ENCODE peak calls at places on chromosome 1, in nine cellular contexts. T is vagina, U is IMR-90, G is Peyer's patch, K is suprapubic skin, R is A549, D is heart left ventricle, E is body of pancreas, I is ovary. V is an unnamed sample. For H3K4me1, the result is how much of the 10 kb centered on the place peaks cover.

GRCh38 chr1:160888926-160889325 is 3.9 kb upstream of the ITLN1 start:
- DNase-seq in U (no peak), R (peak), G (no peak), E (no peak), I (no peak), T (no peak), K (no peak), D (no peak), V (no peak)

GRCh38 chr1:118151312-118151937 is 33.6 kb downstream of the SPAG17 start:
- DNase-seq in K (peak), E (peak), U (peak), I (peak), D (peak), G (peak), T (no peak), R (peak), V (peak)

GRCh38 chr1:48021792-48022191 is 24.6 kb upstream of the TRABD2B start:
- DNase-seq in R (no peak), K (no peak), E (no peak), G (no peak), T (no peak), I (no peak), U (no peak), D (no peak), V (no peak)

GRCh38 chr1:186980400-186980799 is 151.7 kb downstream of the PLA2G4A start:
- DNase-seq in U (no peak), D (no peak), R (no peak), G (no peak), K (no peak), I (no peak), T (no peak), E (no peak), V (no peak)

GRCh38 chr1:36109041-36109679 is 15.9 kb downstream of the COL8A2 start:
- DNase-seq in G (peak), E (no peak), D (no peak), R (no peak), K (no peak), I (no peak), T (no peak), U (peak), V (no peak)

GRCh38 chr1:26827205-26827604 is 717 bp downstream of the ZDHHC18 start:
- DNase-seq in I (peak), T (no peak), K (no peak), E (no peak), R (no peak), D (no peak), U (no peak), G (no peak), V (no peak)

GRCh38 chr1:27117733-27118439 is 37.0 kb downstream of the SLC9A1 start:
- DNase-seq in R (no peak), T (no peak), I (no peak), D (peak), E (no peak), G (no peak), K (no peak), U (peak), V (no peak)

GRCh38 chr1:81681570-81681969 is 119.2 kb upstream of the ADGRL2 start:
- DNase-seq in K (no peak), I (no peak), G (no peak), D (no peak), U (peak), T (no peak), R (no peak), E (peak), V (no peak)

GRCh38 chr1:22910286-22910685 is 62.4 kb downstream of the LACTBL1 start:
- DNase-seq in I (no peak), G (no peak), R (no peak), E (no peak), T (no peak), D (no peak), U (no peak), K (no peak), V (no peak)

GRCh38 chr1:244347942-244348341 is 103.8 kb downstream of the ADSS2 start:
- DNase-seq in R (no peak), U (peak), G (no peak), E (no peak), K (no peak), I (no peak), T (peak), D (no peak), V (peak)

GRCh38 chr1:93976291-93976690 is 67.1 kb upstream of the GCLM start:
- DNase-seq in R (no peak), D (no peak), I (no peak), U (no peak), E (no peak), K (no peak), G (no peak), T (no peak), V (no peak)

GRCh38 chr1:86773331-86774288 is 69.2 kb downstream of the SH3GLB1 start:
- DNase-seq in K (no peak), I (no peak), E (no peak), D (no peak), U (peak), T (no peak), R (no peak), G (no peak), V (no peak)

GRCh38 chr1:235516862-235517446 is 12.7 kb upstream of the B3GALNT2 start:
- DNase-seq in T (no peak), I (no peak), E (no peak), R (no peak), D (no peak), G (no peak), U (no peak), K (no peak), V (no peak)

GRCh38 chr1:118136511-118136937 is 48.5 kb downstream of the SPAG17 start:
- DNase-seq in U (peak), D (no peak), K (no peak), T (no peak), G (no peak), E (no peak), R (no peak), I (no peak), V (no peak)

GRCh38 chr1:10211805-10212405 is 1.5 kb downstream of the KIF1B start:
- DNase-seq in R (peak), K (peak), U (no peak), T (no peak), G (no peak), E (peak), D (no peak), I (no peak), V (no peak)

GRCh38 chr1:89954401-89954800 is 40.5 kb upstream of the ZNF326 start:
- DNase-seq in K (no peak), E (no peak), D (no peak), I (no peak), G (no peak), U (no peak), T (no peak), R (no peak), V (no peak)

GRCh38 chr1:167297222-167298214 is 76.8 kb downstream of the POU2F1 start:
- DNase-seq in E (peak), T (no peak), D (no peak), I (no peak), U (peak), K (no peak), G (no peak), R (peak), V (peak)

GRCh38 chr1:225651872-225652725 is 824 bp downstream of the ENAH start:
- DNase-seq in E (peak), R (peak), U (no peak), I (peak), G (no peak), D (no peak), K (no peak), T (no peak), V (no peak)

GRCh38 chr1:179310271-179310670 is 16.7 kb downstream of the SOAT1 start:
- DNase-seq in G (no peak), T (no peak), R (no peak), K (no peak), E (no peak), D (no peak), U (peak), I (no peak), V (no peak)

GRCh38 chr1:87134625-87135024 is 194.1 kb upstream of the LMO4 start:
- DNase-seq in T (no peak), K (no peak), E (no peak), I (no peak), D (peak), U (no peak), R (no peak), G (no peak), V (no peak)

GRCh38 chr1:33256335-33256700 is at the start of gene ZNF362:
- DNase-seq in T (no peak), U (peak), I (peak), G (peak), K (no peak), D (peak), R (peak), E (peak), V (peak)

GRCh38 chr1:91559838-91560514 is 59.3 kb downstream of the CDC7 start:
- DNase-seq in K (no peak), I (no peak), D (no peak), U (no peak), T (no peak), R (no peak), E (no peak), G (no peak), V (no peak)

GRCh38 chr1:116891396-116892072 is 18.2 kb upstream of the PTGFRN start:
- DNase-seq in R (no peak), D (no peak), K (no peak), I (no peak), G (no peak), U (no peak), E (no peak), T (no peak), V (no peak)

GRCh38 chr1:156060937-156061636 is at the start of gene RAB25:
- DNase-seq in K (peak), E (peak), D (no peak), T (no peak), G (no peak), R (no peak), I (no peak), U (no peak), V (peak)

GRCh38 chr1:233673146-233673946 is 59.4 kb downstream of the KCNK1 start:
- DNase-seq in I (no peak), K (no peak), D (no peak), U (no peak), T (no peak), G (no peak), E (no peak), R (peak), V (no peak)

GRCh38 chr1:182164273-182164672 is 102.8 kb upstream of the ZNF648 start:
- DNase-seq in E (no peak), G (no peak), T (no peak), D (no peak), K (no peak), I (peak), R (no peak), U (no peak), V (no peak)

GRCh38 chr1:40648928-40649591 is 16.4 kb downstream of the RIMS3 start:
- DNase-seq in I (no peak), D (no peak), G (no peak), T (no peak), E (no peak), K (no peak), R (no peak), U (no peak), V (no peak)

GRCh38 chr1:175498002-175498401 is 245.4 kb downstream of the TNR start:
- DNase-seq in U (no peak), I (no peak), D (no peak), E (no peak), K (no peak), G (no peak), T (no peak), R (no peak), V (no peak)

GRCh38 chr1:214281902-214282695 is 1.1 kb downstream of the SMYD2 start:
- DNase-seq in G (no peak), I (peak), D (peak), R (peak), E (peak), T (no peak), K (peak), U (peak), V (peak)

GRCh38 chr1:232012773-232013386 is 386.3 kb downstream of the DISC1 start:
- DNase-seq in U (peak), R (no peak), I (peak), E (peak), G (no peak), D (peak), T (no peak), K (no peak), V (peak)

GRCh38 chr1:22689505-22689904 is 21.1 kb upstream of the EPHB2 start:
- DNase-seq in T (no peak), U (peak), K (no peak), E (no peak), G (no peak), D (no peak), R (peak), I (no peak), V (no peak)

GRCh38 chr1:16139473-16139962 is 16.4 kb downstream of the EPHA2 start:
- DNase-seq in G (no peak), I (no peak), K (no peak), E (no peak), U (peak), D (no peak), T (no peak), R (peak), V (no peak)

GRCh38 chr1:243313635-243314536 is 58.0 kb downstream of the SDCCAG8 start:
- DNase-seq in D (no peak), I (no peak), T (no peak), R (no peak), E (no peak), U (no peak), G (no peak), K (no peak), V (no peak)

GRCh38 chr1:200386416-200386815 is 23.4 kb downstream of the ZNF281 start:
- DNase-seq in T (no peak), K (no peak), E (no peak), U (no peak), I (no peak), G (no peak), R (no peak), D (no peak), V (no peak)
- H3K4me1 ChIP-seq in T (under half), K (under half), E (under half), U (under half), I (under half), G (under half), R (half or more), D (under half), V (under half)

GRCh38 chr1:1617925-1618324 is 2.6 kb downstream of the MIB2 start:
- DNase-seq in T (no peak), K (no peak), U (no peak), E (no peak), D (peak), R (no peak), G (no peak), I (no peak), V (no peak)
- TF ChIP-seq POLR2A in T (no peak), K (no peak), U (no peak), E (no peak), D (no peak), R (no peak), G (no peak), I (no peak), V (no peak)

DNA sequence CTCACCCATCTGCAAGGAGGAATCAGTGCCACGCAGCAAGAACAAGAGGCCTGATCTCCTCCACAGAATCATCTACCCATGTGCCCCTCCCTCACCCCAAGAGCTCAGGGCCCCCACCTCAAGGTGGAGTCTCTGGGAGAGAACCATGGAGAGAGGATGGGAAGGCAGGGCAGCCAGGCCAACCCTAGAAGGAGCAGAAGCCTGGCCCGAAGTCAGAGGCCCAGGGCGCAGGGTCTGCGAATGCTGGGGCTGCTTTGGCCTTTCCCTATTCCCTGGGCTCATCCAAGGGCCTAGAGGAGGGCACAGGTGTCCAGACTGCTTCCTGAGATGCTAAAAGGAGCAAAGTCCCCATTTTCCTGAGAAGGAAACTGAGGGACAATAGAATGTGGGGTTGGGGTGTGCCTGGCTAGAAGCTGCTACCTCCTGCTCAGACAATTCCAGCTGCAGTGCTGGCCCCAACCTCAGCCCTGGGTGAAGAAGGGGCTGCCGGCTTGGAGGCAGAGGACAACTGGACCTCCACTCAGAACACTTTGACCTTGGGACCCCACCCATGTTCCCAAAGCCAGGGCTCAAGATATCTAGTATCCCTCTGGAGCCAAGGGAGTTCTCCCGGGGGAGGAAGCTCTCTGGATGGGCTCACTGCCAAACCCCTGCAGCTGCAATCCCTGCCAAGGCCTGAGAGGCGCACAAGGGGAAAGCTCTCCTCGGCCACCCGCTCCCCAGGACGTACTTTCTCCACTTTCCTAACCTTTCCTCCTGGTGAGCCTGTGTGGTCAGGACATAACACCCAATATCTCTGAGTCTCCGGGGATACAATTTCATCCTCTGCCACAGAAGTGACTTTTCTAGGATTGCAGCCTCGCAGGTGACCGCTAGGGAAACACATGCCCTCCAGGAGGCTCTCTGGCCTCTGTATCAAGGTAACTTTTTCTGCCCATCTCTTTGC is 16.6 kb upstream of the LEMD1 start:
- DNase-seq in R (peak), K (no peak), T (no peak), I (peak), G (peak), E (peak), U (peak), D (peak), V (peak)
- TF ChIP-seq CTCF in R (peak), K (peak), T (peak), I (peak), G (peak), E (peak), U (peak), D (peak), V (peak)

DNA sequence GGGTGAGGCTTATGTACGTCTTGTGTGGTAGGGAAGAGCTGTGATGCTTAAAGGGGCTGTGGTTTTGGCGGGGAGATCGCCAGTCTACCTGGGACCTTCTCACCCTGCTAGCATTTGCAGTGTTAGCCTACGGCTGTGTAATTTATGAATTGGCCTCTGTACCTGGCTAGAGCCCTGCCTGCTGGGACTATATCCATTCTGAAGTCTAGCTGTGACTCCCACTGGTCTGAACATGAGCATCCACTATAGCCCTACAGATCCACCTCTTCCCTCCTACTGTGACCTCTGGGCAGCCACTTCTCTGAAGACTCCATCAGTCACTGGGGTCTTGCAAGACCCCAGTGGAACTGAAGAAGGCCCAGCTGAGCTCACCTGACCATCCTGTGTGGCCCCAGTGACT is 73.7 kb downstream of the MT1HL1 start:
- DNase-seq in T (no peak), G (no peak), K (no peak), U (no peak), D (no peak), E (no peak), R (no peak), I (no peak), V (no peak)
- H3K4me1 ChIP-seq in T (under half), G (under half), K (under half), U (under half), D (under half), E (under half), R (under half), I (under half), V (under half)

GRCh38 chr1:3775248-3775497 is 2.6 kb downstream of the SMIM1 start:
- DNase-seq in I (no peak), K (no peak), T (no peak), E (no peak), G (no peak), D (no peak), R (no peak), U (no peak), V (peak)

GRCh38 chr1:3774503-3775247 is 2.1 kb downstream of the SMIM1 start:
- DNase-seq in K (no peak), R (no peak), I (peak), G (no peak), D (no peak), E (no peak), T (no peak), U (no peak), V (no peak)

GRCh38 chr1:3776231-3777030 is 3.9 kb downstream of the SMIM1 start:
- DNase-seq in K (no peak), U (no peak), R (no peak), G (no peak), D (no peak), E (no peak), T (no peak), I (no peak), V (no peak)

GRCh38 chr1:3777078-3777547 is 4.6 kb downstream of the SMIM1 start:
- DNase-seq in U (no peak), G (no peak), R (no peak), I (no peak), K (no peak), D (no peak), T (no peak), E (no peak), V (no peak)

GRCh38 chr1:3775498-3776230 is 3.1 kb downstream of the SMIM1 start:
- DNase-seq in E (peak), U (peak), D (peak), I (peak), G (peak), K (no peak), T (no peak), R (peak), V (peak)
- TF ChIP-seq POLR2A in E (no peak), U (no peak), D (no peak), I (no peak), G (no peak), K (no peak), T (no peak), R (no peak), V (no peak)

GRCh38 chr1:70970407-70970806 is 77.2 kb downstream of the PTGER3 start:
- DNase-seq in U (no peak), I (no peak), K (no peak), E (no peak), D (no peak), G (no peak), T (no peak), R (no peak), V (no peak)
- TF ChIP-seq CTCF in U (no peak), I (no peak), K (no peak), E (no peak), D (no peak), G (no peak), T (no peak), R (no peak), V (no peak)

GRCh38 chr1:162217674-162218073 is 148.2 kb downstream of the NOS1AP start:
- DNase-seq in U (no peak), K (no peak), I (no peak), T (no peak), G (no peak), R (no peak), E (no peak), D (no peak), V (no peak)
- H3K4me1 ChIP-seq in U (under half), K (under half), I (under half), T (under half), G (under half), R (under half), E (under half), D (under half), V (under half)

GRCh38 chr1:45543599-45544417 is 6.8 kb upstream of the AKR1A1 start:
- DNase-seq in U (no peak), K (peak), R (no peak), I (no peak), G (peak), E (peak), D (peak), T (no peak), V (peak)
- TF ChIP-seq POLR2A in U (no peak), K (no peak), R (no peak), I (no peak), G (no peak), E (no peak), D (no peak), T (no peak), V (no peak)

GRCh38 chr1:29094433-29094832 is 29.3 kb downstream of the TMEM200B start:
- DNase-seq in R (no peak), G (no peak), T (no peak), K (no peak), E (no peak), I (no peak), U (no peak), D (no peak), V (no peak)

GRCh38 chr1:29096255-29096896 is 27.3 kb downstream of the TMEM200B start:
- DNase-seq in D (no peak), R (no peak), E (no peak), I (no peak), K (no peak), T (no peak), G (no peak), U (no peak), V (no peak)

GRCh38 chr1:29094954-29095353 is 28.7 kb downstream of the TMEM200B start:
- DNase-seq in G (no peak), E (no peak), I (no peak), R (no peak), U (no peak), D (no peak), T (no peak), K (no peak), V (no peak)

GRCh38 chr1:29090937-29091618 is 32.6 kb downstream of the TMEM200B start:
- DNase-seq in D (no peak), K (no peak), R (no peak), E (no peak), T (no peak), G (no peak), I (no peak), U (no peak), V (no peak)
- TF ChIP-seq CTCF in D (no peak), K (no peak), R (no peak), E (no peak), T (no peak), G (no peak), I (no peak), U (no peak), V (no peak)